ENCODE peak calls at places on chromosomes 3 and 15, in ten cellular contexts. P is Ammon's horn; L is Caki2; K is T-helper 2 cell; D is stimulated activated effector memory CD8-positive, alpha-beta T cell treated with anti-CD3 and anti-CD28 coated beads, Interleukin-12 subunit alpha, Interleukin-12 subunit beta, amount 100 ng/mL, for 72 hours; F is naive thymus-derived CD8-positive, alpha-beta T cell; X is EH; I is Panc1; V is HS-27A; C is stimulated activated CD8-positive, alpha-beta memory T cell treated with anti-CD3 and anti-CD28 coated beads, Interleukin-15, amount 100 ng/mL, for 4 hours. G is an unnamed sample.
A peak's percentile ranks its signal among the peaks of the same experiment; 100 is the strongest.

GRCh38 chr3:48034000-48034516 is 17.8 kb upstream of the MAP4 start:
- DNase-seq in P (peak; percentile 60), V (no peak), K (peak; percentile 41), I (no peak), C (no peak), D (no peak), L (peak; percentile 61), X (peak; percentile 89), F (no peak), G (peak; percentile 59)

GRCh38 chr3:196179380-196180308 is 31.6 kb downstream of the ZDHHC19 start:
- DNase-seq in X (peak; percentile 58), F (peak; percentile 77), D (peak; percentile 94), I (no peak), V (no peak), L (no peak), P (peak; percentile 93), K (peak; percentile 97), C (peak; percentile 84), G (no peak)

GRCh38 chr15:74835312-74835823 is 7.6 kb downstream of the ULK3 start:
- DNase-seq in V (peak; percentile 38), C (no peak), P (peak; percentile 47), X (peak; percentile 53), F (peak; percentile 28), D (peak; percentile 72), I (no peak), L (peak; percentile 44), K (peak; percentile 28), G (peak; percentile 70)

GRCh38 chr15:64460737-64461576 is 579 bp downstream of the ZNF609 start:
- DNase-seq in X (peak; percentile 87), I (peak; percentile 24), F (peak; percentile 11), K (peak; percentile 57), L (peak; percentile 75), V (peak; percentile 43), D (peak; percentile 73), C (no peak), P (peak; percentile 84), G (peak; percentile 66)

GRCh38 chr3:73120710-73121109 is 59.3 kb downstream of the EBLN2 start:
- DNase-seq in P (no peak), L (no peak), X (no peak), K (no peak), I (no peak), C (no peak), F (no peak), D (peak; percentile 18), V (no peak), G (no peak)

GRCh38 chr3:42053476-42053875 is 37.7 kb upstream of the TRAK1 start:
- DNase-seq in X (no peak), P (peak; percentile 58), C (no peak), D (no peak), F (no peak), K (no peak), I (no peak), L (no peak), V (no peak), G (no peak)

GRCh38 chr3:172402892-172403643 is 45.2 kb downstream of the GHSR start:
- DNase-seq in L (no peak), K (no peak), F (no peak), C (no peak), V (no peak), I (no peak), D (no peak), P (no peak), X (no peak), G (no peak)

GRCh38 chr15:101025896-101026631 is 106.9 kb downstream of the LRRK1 start:
- DNase-seq in V (no peak), D (peak; percentile 45), I (no peak), P (no peak), C (no peak), L (no peak), K (no peak), F (no peak), X (no peak), G (no peak)

GRCh38 chr3:106119691-106120090 is 250.9 kb upstream of the CBLB start:
- DNase-seq in K (no peak), X (peak; percentile 72), P (no peak), L (peak; percentile 21), I (no peak), V (no peak), D (no peak), C (peak; percentile 6), F (no peak), G (no peak)

GRCh38 chr3:31252216-31253185 is 280.2 kb upstream of the STT3B start:
- DNase-seq in D (peak; percentile 68), V (no peak), X (no peak), P (no peak), C (no peak), F (no peak), I (no peak), L (no peak), K (peak; percentile 42), G (no peak)

GRCh38 chr3:127865941-127866340 is 43.6 kb upstream of the MGLL start:
- DNase-seq in K (no peak), D (no peak), F (no peak), X (peak; percentile 58), I (no peak), V (no peak), L (no peak), P (no peak), C (no peak), G (no peak)